ENCODE peak calls at places on chromosomes 16 and 17, in five cellular contexts. One of them, this sample, is unnamed.
A peak's percentile ranks its signal among the peaks of the same experiment; 100 is the strongest.

GRCh38 chr17:43599835-43600234 is 53.7 kb upstream of the ETV4 start:
- DNase-seq in SK-N-SH: no peak
- DNase-seq in GM23338: no peak
- DNase-seq in GM23248: peak; percentile 93
- DNase-seq in neural progenitor cell: no peak
- DNase-seq in this sample: no peak

GRCh38 chr17:75492555-75493168 is 22.7 kb downstream of the CASKIN2 start:
- DNase-seq in GM23338: no peak
- DNase-seq in GM23248: no peak
- DNase-seq in neural progenitor cell: no peak
- DNase-seq in SK-N-SH: no peak
- DNase-seq in this sample: no peak

GRCh38 chr17:37792787-37793186 is 47.9 kb upstream of the HNF1B start:
- DNase-seq in GM23248: peak; percentile 60
- DNase-seq in neural progenitor cell: peak; percentile 27
- DNase-seq in SK-N-SH: no peak
- DNase-seq in GM23338: peak; percentile 25
- DNase-seq in this sample: no peak

GRCh38 chr17:82950525-82951102 is 110.8 kb upstream of the ZNF750 start:
- DNase-seq in GM23338: no peak
- DNase-seq in GM23248: no peak
- DNase-seq in SK-N-SH: no peak
- DNase-seq in neural progenitor cell: no peak
- DNase-seq in this sample: no peak

GRCh38 chr17:73998246-73999220 is 204.9 kb upstream of the RPL38 start:
- DNase-seq in GM23248: peak; percentile 42
- DNase-seq in neural progenitor cell: peak; percentile 69
- DNase-seq in SK-N-SH: peak; percentile 82
- DNase-seq in GM23338: peak; percentile 85
- DNase-seq in this sample: peak; percentile 65

GRCh38 chr17:2885751-2886150 is 89.5 kb downstream of the RAP1GAP2 start:
- DNase-seq in SK-N-SH: peak; percentile 67
- DNase-seq in neural progenitor cell: no peak
- DNase-seq in GM23248: no peak
- DNase-seq in GM23338: no peak
- DNase-seq in this sample: no peak

GRCh38 chr16:1729445-1729844 is 23.4 kb downstream of the MAPK8IP3 start:
- DNase-seq in GM23338: no peak
- DNase-seq in GM23248: no peak
- DNase-seq in SK-N-SH: no peak
- DNase-seq in neural progenitor cell: no peak
- DNase-seq in this sample: no peak

GRCh38 chr17:82563318-82563717 is 43.8 kb downstream of the FOXK2 start:
- DNase-seq in SK-N-SH: peak; percentile 24
- DNase-seq in neural progenitor cell: no peak
- DNase-seq in GM23338: no peak
- DNase-seq in GM23248: no peak
- DNase-seq in this sample: no peak

GRCh38 chr16:29920690-29921371 is 5.2 kb downstream of the KCTD13 start:
- DNase-seq in neural progenitor cell: no peak
- DNase-seq in GM23338: no peak
- DNase-seq in SK-N-SH: no peak
- DNase-seq in GM23248: no peak
- DNase-seq in this sample: no peak

GRCh38 chr17:45787656-45788055 is 3.5 kb downstream of the CRHR1 start:
- DNase-seq in GM23338: no peak
- DNase-seq in SK-N-SH: peak; percentile 59
- DNase-seq in neural progenitor cell: no peak
- DNase-seq in GM23248: no peak
- DNase-seq in this sample: no peak

GRCh38 chr17:45786349-45786748 is 2.2 kb downstream of the CRHR1 start:
- DNase-seq in GM23338: no peak
- DNase-seq in SK-N-SH: no peak
- DNase-seq in GM23248: no peak
- DNase-seq in neural progenitor cell: no peak
- DNase-seq in this sample: no peak

GRCh38 chr17:45785373-45786193 is 1.5 kb downstream of the CRHR1 start:
- DNase-seq in GM23338: peak; percentile 52
- DNase-seq in SK-N-SH: no peak
- DNase-seq in neural progenitor cell: peak; percentile 65
- DNase-seq in GM23248: no peak
- DNase-seq in this sample: no peak

GRCh38 chr17:45788057-45788456 is 3.9 kb downstream of the CRHR1 start:
- DNase-seq in SK-N-SH: no peak
- DNase-seq in GM23248: no peak
- DNase-seq in GM23338: no peak
- DNase-seq in neural progenitor cell: no peak
- DNase-seq in this sample: no peak

DNA sequence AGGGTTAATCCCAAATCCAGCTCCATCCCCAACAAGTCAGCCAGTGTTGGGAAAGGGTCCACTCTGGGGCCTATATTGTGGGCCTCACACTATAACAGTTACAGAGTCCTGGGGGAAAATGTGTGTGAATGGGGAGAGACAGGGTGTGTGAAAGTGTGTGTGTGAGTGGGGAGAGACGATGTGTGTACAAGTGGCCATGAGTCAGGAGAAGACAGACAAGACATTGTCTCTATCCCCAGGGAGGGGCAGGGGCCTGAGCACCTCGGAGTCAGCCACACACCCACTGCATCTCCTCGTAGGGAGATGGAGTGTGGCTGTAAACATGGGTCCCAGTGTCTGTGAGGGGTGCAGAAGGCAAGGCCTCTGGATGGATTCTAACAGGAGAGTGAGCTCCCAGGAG is 2.9 kb downstream of the CRHR1 start:
- DNase-seq in GM23248: no peak
- DNase-seq in neural progenitor cell: no peak
- DNase-seq in GM23338: no peak
- DNase-seq in SK-N-SH: no peak
- DNase-seq in this sample: no peak
- TF ChIP-seq EZH2phosphoT487 in GM23248: no peak
- TF ChIP-seq EZH2phosphoT487 in neural progenitor cell: no peak
- TF ChIP-seq EZH2phosphoT487 in GM23338: no peak
- TF ChIP-seq EZH2phosphoT487 in SK-N-SH: no peak
- TF ChIP-seq EZH2phosphoT487 in this sample: no peak

DNA sequence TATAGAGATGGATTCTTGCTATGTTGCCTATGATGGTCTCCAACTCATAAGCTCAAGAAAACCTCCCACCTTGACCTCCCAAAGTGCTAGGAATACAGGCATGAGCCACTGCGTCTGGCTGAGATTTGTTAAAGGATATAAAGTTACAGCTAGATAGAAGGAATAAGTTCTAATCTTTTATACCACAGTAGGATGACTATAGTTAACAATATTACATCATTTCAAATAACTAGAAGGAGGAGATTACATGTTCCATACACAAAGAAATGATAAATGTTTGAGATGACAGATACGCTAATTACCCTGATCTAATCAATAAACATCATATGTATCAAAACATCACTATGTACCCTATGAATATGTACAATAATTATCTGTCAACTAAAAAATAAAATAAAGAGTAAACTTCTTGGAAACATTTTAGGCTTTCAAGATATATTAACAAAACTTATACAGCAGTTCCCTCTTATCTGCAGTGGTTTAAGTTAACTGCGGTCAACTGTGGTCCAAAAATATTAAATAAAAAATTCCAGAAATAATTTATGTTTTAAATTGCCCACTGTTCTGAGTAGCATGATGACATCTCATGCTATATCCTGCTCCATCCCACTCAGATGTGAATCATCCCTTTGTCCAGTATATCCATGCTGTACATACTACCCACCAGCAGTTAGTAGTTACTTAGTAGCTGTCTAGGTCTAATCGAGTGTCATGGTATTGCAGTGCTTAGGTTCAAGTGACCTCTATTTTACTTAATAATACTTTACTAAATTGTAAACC is 129.2 kb upstream of the NACA2 start:
- DNase-seq in GM23338: no peak
- DNase-seq in GM23248: peak; percentile 1
- DNase-seq in SK-N-SH: no peak
- DNase-seq in neural progenitor cell: no peak
- DNase-seq in this sample: no peak
- TF ChIP-seq EZH2phosphoT487 in GM23338: no peak
- TF ChIP-seq EZH2phosphoT487 in GM23248: no peak
- TF ChIP-seq EZH2phosphoT487 in SK-N-SH: no peak
- TF ChIP-seq EZH2phosphoT487 in neural progenitor cell: no peak
- TF ChIP-seq EZH2phosphoT487 in this sample: no peak

GRCh38 chr17:60406887-60407286 is 15.0 kb upstream of the USP32 start:
- DNase-seq in neural progenitor cell: no peak
- DNase-seq in GM23338: no peak
- DNase-seq in SK-N-SH: no peak
- DNase-seq in GM23248: no peak
- DNase-seq in this sample: no peak
- TF ChIP-seq EZH2phosphoT487 in neural progenitor cell: no peak
- TF ChIP-seq EZH2phosphoT487 in GM23338: no peak
- TF ChIP-seq EZH2phosphoT487 in SK-N-SH: no peak
- TF ChIP-seq EZH2phosphoT487 in GM23248: no peak
- TF ChIP-seq EZH2phosphoT487 in this sample: no peak

GRCh38 chr17:41329279-41329925 is 13.9 kb upstream of the KRTAP17-1 start:
- DNase-seq in GM23338: peak; percentile 77
- DNase-seq in GM23248: peak; percentile 81
- DNase-seq in SK-N-SH: peak; percentile 70
- DNase-seq in neural progenitor cell: peak; percentile 68
- DNase-seq in this sample: peak; percentile 18
- TF ChIP-seq EZH2phosphoT487 in GM23338: no peak
- TF ChIP-seq EZH2phosphoT487 in GM23248: no peak
- TF ChIP-seq EZH2phosphoT487 in SK-N-SH: no peak
- TF ChIP-seq EZH2phosphoT487 in neural progenitor cell: no peak
- TF ChIP-seq EZH2phosphoT487 in this sample: no peak

DNA sequence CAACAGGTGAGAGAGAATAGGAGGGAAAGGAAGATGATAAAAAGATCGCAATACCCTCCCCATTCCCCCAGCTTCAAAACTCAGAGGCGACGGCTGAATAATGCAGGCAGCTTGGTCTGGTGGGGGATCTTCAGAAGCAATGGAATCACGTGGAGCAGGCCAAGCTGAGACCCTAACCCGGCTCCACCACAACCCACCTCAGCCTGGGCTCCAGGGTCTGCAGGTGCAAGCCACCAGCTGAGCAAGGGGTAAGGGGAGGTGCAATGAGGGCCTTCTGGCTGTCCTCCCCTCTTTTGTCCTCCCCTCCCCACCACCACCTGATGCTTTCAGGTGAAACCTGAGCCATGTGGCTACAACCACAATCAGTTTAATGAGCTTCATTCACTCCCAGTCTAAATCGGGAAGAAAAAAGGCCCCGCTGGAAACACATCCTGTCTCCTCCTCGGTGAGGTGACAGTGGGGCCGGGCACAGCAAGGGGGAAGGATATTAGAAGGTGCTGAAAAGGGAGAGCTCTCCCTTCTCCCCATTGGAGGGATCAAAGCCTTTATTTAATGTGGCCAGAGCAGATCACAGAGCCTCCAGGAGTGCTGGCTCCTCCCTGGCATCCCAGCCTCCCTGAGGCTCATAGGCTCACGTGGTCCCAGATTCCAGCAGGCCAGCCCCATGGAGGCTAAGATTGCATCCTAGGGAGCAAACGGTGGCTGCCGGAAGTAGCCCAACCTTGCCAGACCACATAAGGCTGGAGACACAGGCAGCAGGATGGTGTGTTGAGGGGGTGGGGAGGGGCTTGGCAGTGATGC is 261.0 kb downstream of the SOX9 start:
- DNase-seq in neural progenitor cell: peak; percentile 52
- DNase-seq in GM23248: no peak
- DNase-seq in SK-N-SH: peak; percentile 54
- DNase-seq in GM23338: peak; percentile 67
- DNase-seq in this sample: no peak
- TF ChIP-seq EZH2phosphoT487 in neural progenitor cell: no peak
- TF ChIP-seq EZH2phosphoT487 in GM23248: no peak
- TF ChIP-seq EZH2phosphoT487 in SK-N-SH: no peak
- TF ChIP-seq EZH2phosphoT487 in GM23338: no peak
- TF ChIP-seq EZH2phosphoT487 in this sample: no peak

GRCh38 chr16:424033-424622 is 1.3 kb upstream of the RAB11FIP3 start:
- DNase-seq in SK-N-SH: no peak
- DNase-seq in neural progenitor cell: peak; percentile 12
- DNase-seq in GM23338: no peak
- DNase-seq in GM23248: peak; percentile 99
- DNase-seq in this sample: no peak
- TF ChIP-seq EZH2phosphoT487 in SK-N-SH: no peak
- TF ChIP-seq EZH2phosphoT487 in neural progenitor cell: no peak
- TF ChIP-seq EZH2phosphoT487 in GM23338: no peak
- TF ChIP-seq EZH2phosphoT487 in GM23248: no peak
- TF ChIP-seq EZH2phosphoT487 in this sample: no peak

GRCh38 chr17:47934856-47935255 is 6.5 kb upstream of the PNPO start:
- DNase-seq in GM23248: peak; percentile 11
- DNase-seq in neural progenitor cell: no peak
- DNase-seq in GM23338: no peak
- DNase-seq in SK-N-SH: no peak
- DNase-seq in this sample: no peak
- TF ChIP-seq EZH2phosphoT487 in GM23248: no peak
- TF ChIP-seq EZH2phosphoT487 in neural progenitor cell: no peak
- TF ChIP-seq EZH2phosphoT487 in GM23338: no peak
- TF ChIP-seq EZH2phosphoT487 in SK-N-SH: no peak
- TF ChIP-seq EZH2phosphoT487 in this sample: no peak

GRCh38 chr16:51877686-51878085 is 669.3 kb downstream of the TOX3 start:
- DNase-seq in GM23338: no peak
- DNase-seq in GM23248: peak; percentile 20
- DNase-seq in SK-N-SH: no peak
- DNase-seq in neural progenitor cell: no peak
- DNase-seq in this sample: no peak

GRCh38 chr16:51881731-51882130 is 665.2 kb downstream of the TOX3 start:
- DNase-seq in SK-N-SH: no peak
- DNase-seq in GM23338: no peak
- DNase-seq in GM23248: no peak
- DNase-seq in neural progenitor cell: no peak
- DNase-seq in this sample: no peak

GRCh38 chr16:51876934-51877333 is 670.0 kb downstream of the TOX3 start:
- DNase-seq in neural progenitor cell: no peak
- DNase-seq in GM23338: no peak
- DNase-seq in SK-N-SH: no peak
- DNase-seq in GM23248: no peak
- DNase-seq in this sample: no peak

GRCh38 chr16:51884773-51885172 is 662.2 kb downstream of the TOX3 start:
- DNase-seq in neural progenitor cell: no peak
- DNase-seq in GM23248: no peak
- DNase-seq in SK-N-SH: no peak
- DNase-seq in GM23338: no peak
- DNase-seq in this sample: no peak

GRCh38 chr16:51880776-51881175 is 666.2 kb downstream of the TOX3 start:
- DNase-seq in GM23248: peak; percentile 70
- DNase-seq in GM23338: no peak
- DNase-seq in SK-N-SH: no peak
- DNase-seq in neural progenitor cell: no peak
- DNase-seq in this sample: no peak
- TF ChIP-seq EZH2phosphoT487 in GM23248: no peak
- TF ChIP-seq EZH2phosphoT487 in GM23338: no peak
- TF ChIP-seq EZH2phosphoT487 in SK-N-SH: no peak
- TF ChIP-seq EZH2phosphoT487 in neural progenitor cell: no peak
- TF ChIP-seq EZH2phosphoT487 in this sample: no peak